ENCODE peak calls at places on chromosomes 11 and 22, in six cellular contexts. C is ovary, V is H9, D is GM20000, P is glomerular endothelial cell, Y is dermis blood vessel endothelial cell. Z is an unnamed sample.
A peak's percentile ranks its signal among the peaks of the same experiment; 100 is the strongest.

GRCh38 chr11:64379160-64379559 is 20.2 kb downstream of the RPS6KA4 start:
- DNase-seq in C (no peak), V (no peak), D (no peak), P (no peak), Y (no peak), Z (no peak)

GRCh38 chr11:85651118-85651517 is 3.4 kb downstream of the TMEM126A start:
- DNase-seq in C (no peak), V (no peak), D (no peak), P (no peak), Y (no peak), Z (no peak)

GRCh38 chr11:16169541-16169940 is 186.8 kb downstream of the SOX6 start:
- DNase-seq in C (no peak), V (no peak), D (no peak), P (no peak), Y (no peak), Z (no peak)

GRCh38 chr22:39924286-39924685 is 23.4 kb downstream of the GRAP2 start:
- DNase-seq in C (no peak), V (no peak), D (no peak), P (no peak), Y (no peak), Z (no peak)

GRCh38 chr22:49209452-49210195 is 618.0 kb downstream of the BRD1 start:
- DNase-seq in C (peak; percentile 24), V (peak; percentile 20), D (no peak), P (no peak), Y (no peak), Z (no peak)

GRCh38 chr11:100830978-100831732 is 144.1 kb downstream of the ARHGAP42 start:
- DNase-seq in C (no peak), V (no peak), D (no peak), P (no peak), Y (peak; percentile 43), Z (no peak)

GRCh38 chr11:2375341-2375853 is 1.7 kb upstream of the CD81 start:
- DNase-seq in C (no peak), V (no peak), D (no peak), P (no peak), Y (no peak), Z (no peak)

GRCh38 chr11:2193099-2193886 is 21.7 kb upstream of the TH start:
- DNase-seq in C (no peak), V (no peak), D (no peak), P (no peak), Y (no peak), Z (no peak)

GRCh38 chr11:74024630-74025029 is 15.7 kb upstream of the UCP3 start:
- DNase-seq in C (no peak), V (no peak), D (no peak), P (peak; percentile 20), Y (peak; percentile 64), Z (no peak)

GRCh38 chr11:19323502-19323901 is 82.8 kb upstream of the E2F8 start:
- DNase-seq in C (no peak), V (no peak), D (no peak), P (no peak), Y (peak; percentile 29), Z (no peak)

GRCh38 chr11:26247340-26247739 is 84.6 kb upstream of the ANO3 start:
- DNase-seq in C (no peak), V (no peak), D (no peak), P (no peak), Y (no peak), Z (no peak)

GRCh38 chr11:75182652-75183051 is 31.7 kb downstream of the SLCO2B1 start:
- DNase-seq in C (no peak), V (no peak), D (no peak), P (no peak), Y (no peak), Z (no peak)

GRCh38 chr11:42410251-42410956 is 901.4 kb upstream of the API5 start:
- DNase-seq in C (no peak), V (no peak), D (peak; percentile 2), P (no peak), Y (no peak), Z (no peak)

GRCh38 chr11:132977241-132977640 is 555.1 kb downstream of the OPCML start:
- DNase-seq in C (no peak), V (no peak), D (no peak), P (no peak), Y (no peak), Z (no peak)

GRCh38 chr11:34331736-34332135 is 26.1 kb downstream of the ABTB2 start:
- DNase-seq in C (no peak), V (no peak), D (no peak), P (no peak), Y (no peak), Z (no peak)

GRCh38 chr11:28133146-28133545 is 25.0 kb downstream of the METTL15 start:
- DNase-seq in C (no peak), V (no peak), D (no peak), P (no peak), Y (no peak), Z (no peak)

GRCh38 chr11:17391493-17392355 is 3.3 kb upstream of the KCNJ11 start:
- DNase-seq in C (no peak), V (no peak), D (no peak), P (no peak), Y (no peak), Z (no peak)

GRCh38 chr11:105144887-105145286 is 5.3 kb upstream of the CARD18 start:
- DNase-seq in C (no peak), V (no peak), D (no peak), P (no peak), Y (peak; percentile 50), Z (no peak)

GRCh38 chr11:69563306-69563705 is 77.7 kb upstream of the CCND1 start:
- DNase-seq in C (no peak), V (no peak), D (no peak), P (no peak), Y (no peak), Z (no peak)

GRCh38 chr11:92388380-92388779 is 163.8 kb downstream of the FAT3 start:
- DNase-seq in C (no peak), V (no peak), D (no peak), P (no peak), Y (no peak), Z (no peak)

GRCh38 chr11:60866911-60867870 is at the start of gene ZP1:
- DNase-seq in C (no peak), V (no peak), D (no peak), P (no peak), Y (no peak), Z (no peak)

GRCh38 chr11:76166314-76166713 is 40.0 kb downstream of the WNT11 start:
- DNase-seq in C (no peak), V (no peak), D (no peak), P (no peak), Y (no peak), Z (no peak)

GRCh38 chr22:42921301-42921700 is 64.2 kb upstream of the ARFGAP3 start:
- DNase-seq in C (no peak), V (no peak), D (no peak), P (no peak), Y (no peak), Z (no peak)

GRCh38 chr11:112226062-112226921 is at the start of gene PTS:
- DNase-seq in C (peak; percentile 91), V (peak; percentile 87), D (peak; percentile 96), P (peak; percentile 36), Y (peak; percentile 90), Z (peak; percentile 92)

GRCh38 chr11:81658722-81659121 is 1074.9 kb downstream of the FAM181B start:
- DNase-seq in C (no peak), V (peak; percentile 42), D (peak; percentile 14), P (no peak), Y (no peak), Z (no peak)

GRCh38 chr11:123439616-123440015 is 9.5 kb downstream of the GRAMD1B start:
- DNase-seq in C (no peak), V (no peak), D (no peak), P (no peak), Y (no peak), Z (no peak)

GRCh38 chr11:32573228-32573627 is 10.4 kb upstream of the EIF3M start:
- DNase-seq in C (no peak), V (no peak), D (no peak), P (no peak), Y (no peak), Z (no peak)

GRCh38 chr11:33329705-33330329 is 72.6 kb downstream of the HIPK3 start:
- DNase-seq in C (no peak), V (no peak), D (peak; percentile 38), P (peak; percentile 52), Y (peak; percentile 87), Z (no peak)

GRCh38 chr11:94449437-94449836 is 44.2 kb downstream of the MRE11 start:
- DNase-seq in C (no peak), V (no peak), D (no peak), P (peak; percentile 27), Y (peak; percentile 50), Z (no peak)

GRCh38 chr22:38782402-38783094 is 11.4 kb downstream of the DNAL4 start:
- DNase-seq in C (no peak), V (no peak), D (no peak), P (no peak), Y (no peak), Z (no peak)

GRCh38 chr22:45998638-45999378 is 21.8 kb upstream of the WNT7B start:
- DNase-seq in C (peak; percentile 58), V (no peak), D (no peak), P (no peak), Y (no peak), Z (no peak)

GRCh38 chr22:46030241-46030880 is 53.4 kb upstream of the WNT7B start:
- DNase-seq in C (peak; percentile 34), V (no peak), D (no peak), P (no peak), Y (peak; percentile 25), Z (no peak)

GRCh38 chr11:107017433-107018227 is 646 bp downstream of the GUCY1A2 start:
- DNase-seq in C (peak; percentile 64), V (peak; percentile 79), D (peak; percentile 73), P (no peak), Y (peak; percentile 54), Z (peak; percentile 41)

GRCh38 chr22:45585946-45586540 is 83.4 kb downstream of the FBLN1 start:
- DNase-seq in C (no peak), V (no peak), D (no peak), P (no peak), Y (no peak), Z (no peak)

GRCh38 chr11:120235024-120235628 is 4.8 kb upstream of the POU2F3 start:
- DNase-seq in C (peak; percentile 63), V (peak; percentile 93), D (peak; percentile 86), P (no peak), Y (peak; percentile 83), Z (peak; percentile 66)

GRCh38 chr11:21986361-21986760 is 206.5 kb upstream of the ANO5 start:
- DNase-seq in C (no peak), V (no peak), D (no peak), P (no peak), Y (no peak), Z (no peak)

GRCh38 chr11:121688860-121689614 is 236.3 kb upstream of the SORL1-AS1 start:
- DNase-seq in C (no peak), V (peak; percentile 52), D (no peak), P (no peak), Y (no peak), Z (no peak)

GRCh38 chr11:65427691-65428577 is 5.3 kb downstream of the NEAT1 start:
- DNase-seq in C (peak; percentile 53), V (peak; percentile 36), D (no peak), P (no peak), Y (peak; percentile 71), Z (no peak)

GRCh38 chr22:44221710-44222475 is 41.2 kb downstream of the PARVG start:
- DNase-seq in C (no peak), V (no peak), D (no peak), P (no peak), Y (no peak), Z (no peak)